ENCODE peak calls at places on chromosomes 7 and 10, in ten cellular contexts. N is endothelial cell; X is CD8-positive, alpha-beta T cell; E is dorsolateral prefrontal cortex; Z is CD4-positive, alpha-beta T cell; V is cardiac fibroblast; Y is stomach; B is esophagus muscularis mucosa; T is A549; Q is fibroblast of pulmonary artery. C is an unnamed sample.
A peak's percentile ranks its signal among the peaks of the same experiment; 100 is the strongest.

GRCh38 chr7:2275101-2275500 is 33.1 kb downstream of the NUDT1 start:
- DNase-seq in N (no peak), X (no peak), E (no peak), Z (no peak), V (no peak), Y (no peak), B (no peak), T (no peak), Q (no peak), C (no peak)

GRCh38 chr10:2772791-2773644 is 294.3 kb upstream of the PFKP start:
- DNase-seq in N (no peak), X (no peak), E (no peak), Z (no peak), V (no peak), Y (no peak), B (no peak), T (no peak), Q (no peak), C (no peak)

GRCh38 chr7:28068811-28069216 is 111.8 kb downstream of the JAZF1 start:
- DNase-seq in N (no peak), X (no peak), E (no peak), Z (no peak), V (peak; percentile 87), Y (no peak), B (no peak), T (peak; percentile 24), Q (peak; percentile 65), C (no peak)

GRCh38 chr7:51428226-51428887 is 111.7 kb upstream of the COBL start:
- DNase-seq in N (peak; percentile 29), X (no peak), E (no peak), Z (no peak), V (peak; percentile 19), Y (no peak), B (no peak), T (no peak), Q (no peak), C (no peak)

GRCh38 chr10:42963302-42963701 is 113.6 kb upstream of the RET start:
- DNase-seq in N (no peak), X (peak; percentile 5), E (no peak), Z (no peak), V (no peak), Y (peak; percentile 5), B (peak; percentile 86), T (no peak), Q (no peak), C (no peak)

GRCh38 chr7:158948376-158948775 is 92.0 kb downstream of the DYNC2I1 start:
- DNase-seq in N (no peak), X (no peak), E (no peak), Z (no peak), V (no peak), Y (no peak), B (no peak), T (no peak), Q (no peak), C (no peak)

GRCh38 chr7:138854115-138854645 is 56.2 kb upstream of the ATP6V0A4 start:
- DNase-seq in N (no peak), X (no peak), E (no peak), Z (no peak), V (no peak), Y (no peak), B (no peak), T (no peak), Q (no peak), C (no peak)

GRCh38 chr10:125037145-125037544 is 95.2 kb downstream of the ZRANB1 start:
- DNase-seq in N (no peak), X (no peak), E (no peak), Z (no peak), V (peak; percentile 90), Y (no peak), B (no peak), T (peak; percentile 91), Q (peak; percentile 81), C (no peak)

GRCh38 chr10:106571216-106571954 is 593.1 kb downstream of the SORCS1 start:
- DNase-seq in N (peak; percentile 11), X (no peak), E (no peak), Z (no peak), V (peak; percentile 83), Y (no peak), B (no peak), T (no peak), Q (peak; percentile 78), C (no peak)
- TF ChIP-seq CTCF in N (peak; percentile 67), X (no peak), E (peak; percentile 74), Z (no peak), V (peak; percentile 69), Y (peak; percentile 25), B (peak; percentile 23), T (peak; percentile 16), Q (peak; percentile 82), C (peak; percentile 71)

GRCh38 chr10:113867904-113868303 is 13.4 kb downstream of the NHLRC2 start:
- DNase-seq in N (no peak), X (no peak), E (no peak), Z (no peak), V (no peak), Y (no peak), B (no peak), T (no peak), Q (no peak), C (no peak)

GRCh38 chr10:113869789-113870188 is 15.3 kb downstream of the NHLRC2 start:
- DNase-seq in N (no peak), X (no peak), E (no peak), Z (no peak), V (no peak), Y (no peak), B (no peak), T (no peak), Q (no peak), C (no peak)

GRCh38 chr10:113875212-113875611 is 20.8 kb downstream of the NHLRC2 start:
- DNase-seq in N (no peak), X (no peak), E (no peak), Z (no peak), V (no peak), Y (no peak), B (no peak), T (no peak), Q (no peak), C (no peak)

GRCh38 chr10:113876461-113876860 is 22.0 kb downstream of the NHLRC2 start:
- DNase-seq in N (no peak), X (no peak), E (no peak), Z (no peak), V (no peak), Y (no peak), B (no peak), T (no peak), Q (no peak), C (no peak)

GRCh38 chr10:113872139-113873030 is 17.9 kb downstream of the NHLRC2 start:
- DNase-seq in N (no peak), X (no peak), E (no peak), Z (no peak), V (no peak), Y (no peak), B (no peak), T (no peak), Q (peak; percentile 23), C (no peak)
- TF ChIP-seq CTCF in N (no peak), X (no peak), E (no peak), Z (no peak), V (no peak), Y (no peak), B (no peak), T (no peak), Q (no peak), C (no peak)

DNA sequence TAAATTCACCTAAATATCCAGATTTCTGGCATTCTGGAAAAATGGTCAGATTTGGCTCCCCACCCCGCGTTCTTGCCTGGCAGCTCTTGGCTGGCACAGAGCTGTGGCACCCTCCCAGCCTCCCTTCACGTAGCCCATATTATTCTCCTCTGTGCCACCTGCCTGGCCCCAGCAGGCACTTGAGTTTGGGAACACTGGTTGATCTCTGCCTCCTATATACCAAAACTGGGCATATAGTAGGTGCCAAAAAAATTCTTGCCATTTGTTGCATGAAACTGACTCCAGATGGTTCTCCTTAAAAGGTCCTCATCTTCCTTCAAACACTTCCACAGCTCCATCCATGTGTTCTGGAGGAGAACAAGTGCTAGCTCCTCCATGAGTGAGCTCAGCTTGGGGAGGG is 167.0 kb downstream of the RPS24 start:
- DNase-seq in N (no peak), X (no peak), E (no peak), Z (no peak), V (no peak), Y (no peak), B (no peak), T (no peak), Q (no peak), C (no peak)
- TF ChIP-seq CTCF in N (no peak), X (no peak), E (no peak), Z (no peak), V (no peak), Y (no peak), B (no peak), T (no peak), Q (no peak), C (no peak)

GRCh38 chr7:54778166-54778565 is 19.2 kb upstream of the SEC61G start:
- DNase-seq in N (no peak), X (no peak), E (no peak), Z (no peak), V (no peak), Y (no peak), B (no peak), T (no peak), Q (no peak), C (no peak)

GRCh38 chr7:54778696-54779285 is 19.8 kb upstream of the SEC61G start:
- DNase-seq in N (no peak), X (no peak), E (no peak), Z (no peak), V (peak; percentile 27), Y (no peak), B (no peak), T (no peak), Q (no peak), C (no peak)

GRCh38 chr7:54774785-54775740 is 16.1 kb upstream of the SEC61G start:
- DNase-seq in N (no peak), X (no peak), E (no peak), Z (no peak), V (no peak), Y (no peak), B (no peak), T (no peak), Q (no peak), C (no peak)

GRCh38 chr7:54769203-54769602 is 10.2 kb upstream of the SEC61G start:
- DNase-seq in N (no peak), X (no peak), E (no peak), Z (no peak), V (peak; percentile 54), Y (no peak), B (no peak), T (no peak), Q (no peak), C (no peak)

DNA sequence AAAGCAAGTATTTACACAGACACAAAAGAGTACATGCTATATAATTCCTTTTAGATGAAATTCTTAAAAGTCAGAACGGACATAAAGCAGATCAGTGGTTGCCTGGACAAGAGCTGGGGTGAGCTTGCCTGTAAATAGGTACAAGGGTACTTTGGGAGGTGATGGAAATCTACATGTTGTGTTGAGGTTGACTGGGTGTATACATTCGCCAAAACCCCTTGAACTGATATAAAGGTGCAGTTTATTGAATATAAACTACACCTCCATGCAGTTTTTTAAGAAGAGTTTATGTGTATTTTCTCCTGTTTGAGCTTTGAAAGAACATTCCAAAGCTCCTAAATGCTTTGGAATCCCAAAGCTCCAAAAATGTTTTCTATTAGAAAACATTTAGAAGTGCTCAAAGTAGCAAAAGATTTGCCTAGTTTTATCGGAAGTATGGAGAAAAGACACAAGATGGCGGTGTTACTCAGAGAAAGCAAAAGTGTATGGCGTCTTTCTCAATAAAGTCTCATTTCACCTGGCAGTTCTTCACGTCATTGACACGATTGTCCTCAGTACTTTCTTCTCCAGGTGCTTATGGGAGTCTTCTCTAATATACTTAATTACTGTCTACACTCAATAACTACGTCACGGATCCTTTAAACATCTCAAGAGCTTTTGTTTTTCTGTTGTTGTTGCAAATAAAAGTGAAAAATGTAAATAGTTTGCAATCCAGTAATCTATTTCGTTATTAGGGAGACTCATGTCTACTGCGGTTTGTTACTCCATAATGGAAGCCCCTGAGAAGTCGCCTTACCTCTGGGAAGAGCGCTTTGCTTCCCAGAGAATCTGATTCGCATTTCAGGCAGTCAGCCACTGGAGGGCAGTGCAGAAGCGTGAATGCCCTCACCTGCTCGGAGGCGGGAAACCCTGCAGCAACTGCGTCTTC is 14.7 kb upstream of the SEC61G start:
- DNase-seq in N (peak; percentile 87), X (peak; percentile 70), E (peak; percentile 78), Z (peak; percentile 45), V (peak; percentile 89), Y (peak; percentile 88), B (no peak), T (peak; percentile 69), Q (peak; percentile 88), C (peak; percentile 92)
- TF ChIP-seq CTCF in N (peak; percentile 72), X (peak; percentile 76), E (peak; percentile 84), Z (peak; percentile 82), V (peak; percentile 87), Y (peak; percentile 67), B (peak; percentile 88), T (peak; percentile 93), Q (peak; percentile 90), C (peak; percentile 87)